ENCODE peak calls at places on chromosomes 4 and X, in five cellular contexts. J is Ammon's horn; P is effector memory CD4-positive, alpha-beta T cell; T is left ventricle myocardium inferior; G is foreskin melanocyte. U is an unnamed sample.

GRCh38 chrX:119721926-119722325 is 29.0 kb upstream of the SEPTIN6 start:
- DNase-seq in J (no peak), P (no peak), T (no peak), G (no peak), U (no peak)

GRCh38 chrX:19334945-19335626 is 8.6 kb upstream of the PDHA1 start:
- DNase-seq in J (no peak), P (no peak), T (no peak), G (no peak), U (no peak)

GRCh38 chrX:35339796-35340195 is 397.2 kb downstream of the FAM47B start:
- DNase-seq in J (no peak), P (no peak), T (no peak), G (no peak), U (no peak)

GRCh38 chr4:99816611-99817309 is at the start of gene DAPP1:
- DNase-seq in J (peak; percentile 64), P (peak; percentile 68), T (peak; percentile 17), G (no peak), U (peak; percentile 46)

GRCh38 chrX:54891573-54891972 is 29.1 kb upstream of the TRO start:
- DNase-seq in J (peak; percentile 41), P (peak; percentile 1), T (no peak), G (peak; percentile 15), U (no peak)

GRCh38 chr4:64341711-64342110 is 67.5 kb downstream of the TECRL start:
- DNase-seq in J (peak; percentile 5), P (no peak), T (peak; percentile 78), G (no peak), U (peak; percentile 87)

GRCh38 chr4:5146248-5146647 is 95.0 kb downstream of the STK32B start:
- DNase-seq in J (no peak), P (no peak), T (no peak), G (no peak), U (no peak)

GRCh38 chr4:189912170-189912569 is 28.5 kb upstream of the FRG1 start:
- DNase-seq in J (no peak), P (no peak), T (no peak), G (no peak), U (no peak)

GRCh38 chr4:56681158-56681848 is at the start of gene HOPX:
- DNase-seq in J (peak; percentile 35), P (no peak), T (peak; percentile 19), G (no peak), U (no peak)

GRCh38 chrX:140949231-140949630 is 53.2 kb upstream of the SPANXB1 start:
- DNase-seq in J (no peak), P (no peak), T (no peak), G (no peak), U (no peak)

GRCh38 chr4:118237531-118237930 is 115.3 kb downstream of the PRSS12 start:
- DNase-seq in J (no peak), P (no peak), T (no peak), G (no peak), U (no peak)

GRCh38 chr4:181959121-181959520 is 284.1 kb upstream of the TENM3 start:
- DNase-seq in J (no peak), P (no peak), T (no peak), G (no peak), U (no peak)

GRCh38 chrX:110341189-110342035 is 17.2 kb upstream of the RTL9 start:
- DNase-seq in J (no peak), P (no peak), T (no peak), G (peak; percentile 50), U (no peak)

GRCh38 chrX:134186362-134187121 is 50.4 kb upstream of the CCDC160 start:
- DNase-seq in J (no peak), P (peak; percentile 28), T (no peak), G (no peak), U (no peak)

GRCh38 chr4:95979961-95980876 is 140.3 kb downstream of the PDHA2 start:
- DNase-seq in J (no peak), P (no peak), T (peak; percentile 29), G (no peak), U (peak; percentile 37)

GRCh38 chrX:135463937-135464336 is 42.2 kb downstream of the SMIM10L2A start:
- DNase-seq in J (no peak), P (no peak), T (no peak), G (no peak), U (no peak)

GRCh38 chrX:55489315-55490009 is at the start of gene USP51:
- DNase-seq in J (peak; percentile 40), P (no peak), T (peak; percentile 24), G (peak; percentile 56), U (peak; percentile 76)

GRCh38 chrX:71616672-71617529 is 1.4 kb downstream of the CXCR3 start:
- DNase-seq in J (no peak), P (no peak), T (no peak), G (no peak), U (peak; percentile 47)

GRCh38 chr4:21986312-21986711 is 37.7 kb upstream of the KCNIP4 start:
- DNase-seq in J (peak; percentile 74), P (no peak), T (no peak), G (no peak), U (no peak)

GRCh38 chrX:17077349-17077748 is 130.9 kb downstream of the REPS2 start:
- DNase-seq in J (no peak), P (no peak), T (no peak), G (no peak), U (no peak)

GRCh38 chr4:120446051-120446567 is 379.5 kb upstream of the MAD2L1 start:
- DNase-seq in J (no peak), P (no peak), T (no peak), G (no peak), U (no peak)